ENCODE peak calls at places on chromosomes 4 and X, in seven cellular contexts. J, Z, Y, E, K, Q and W are unnamed samples. For H3K4me1, the result is how much of the 10 kb centered on the place peaks cover.

GRCh38 chr4:57071340-57071739 is 38.8 kb downstream of the IGFBP7 start:
- DNase-seq in Q (peak), E (peak), J (no peak), K (no peak), Y (no peak), Z (no peak), W (peak)

GRCh38 chr4:158428242-158428641 is 93.4 kb upstream of the RXFP1 start:
- DNase-seq in Q (no peak), Y (no peak), Z (no peak), E (peak), J (no peak), K (no peak), W (peak)

GRCh38 chr4:163922302-163922701 is 427.8 kb downstream of the TMA16 start:
- DNase-seq in K (no peak), E (peak), Z (no peak), J (no peak), Y (no peak), Q (no peak), W (no peak)

GRCh38 chr4:79906306-79906705 is 166.7 kb downstream of the ANTXR2 start:
- DNase-seq in E (no peak), K (no peak), Q (no peak), Z (no peak), Y (no peak), J (no peak), W (no peak)

GRCh38 chrX:132924426-132924825 is 34.0 kb downstream of the HS6ST2 start:
- DNase-seq in E (no peak), Z (no peak), J (no peak), K (no peak), Q (no peak), Y (no peak), W (no peak)

GRCh38 chr4:151169223-151169622 is 69.8 kb downstream of the RPS3A start:
- DNase-seq in J (no peak), Z (peak), K (no peak), Q (peak), E (peak), Y (no peak), W (peak)

GRCh38 chr4:19005211-19005610 is 983.7 kb upstream of the LCORL start:
- DNase-seq in J (no peak), Z (no peak), Q (no peak), E (peak), K (no peak), Y (no peak), W (peak)

GRCh38 chrX:124388562-124388961 is 42.2 kb downstream of the SH2D1A start:
- DNase-seq in K (peak), Y (no peak), E (peak), J (peak), Z (no peak), Q (peak), W (peak)

GRCh38 chrX:107562482-107562881 is 65.8 kb upstream of the PRPS1 start:
- DNase-seq in E (peak), J (no peak), K (no peak), Q (no peak), Z (no peak), Y (no peak), W (peak)

GRCh38 chrX:39613508-39613921 is 484.2 kb downstream of the BCOR start:
- DNase-seq in Y (no peak), Q (peak), K (no peak), J (peak), E (no peak), Z (no peak), W (peak)

GRCh38 chr4:159105063-159105414 is 2.2 kb downstream of the RAPGEF2 start:
- DNase-seq in Z (no peak), J (no peak), E (peak), Q (no peak), K (no peak), Y (no peak), W (no peak)

GRCh38 chrX:133594156-133594555 is 178.9 kb upstream of the GPC4 start:
- DNase-seq in J (no peak), Q (no peak), Z (no peak), Y (no peak), K (no peak), E (no peak), W (no peak)

GRCh38 chr4:131509521-131509920 is 1639.6 kb upstream of the PCDH10 start:
- DNase-seq in Q (no peak), Y (no peak), E (peak), K (no peak), Z (no peak), J (no peak), W (no peak)

GRCh38 chrX:7514871-7515599 is 327.9 kb upstream of the VCX start:
- DNase-seq in Z (peak), Y (no peak), E (no peak), K (no peak), Q (no peak), J (no peak), W (no peak)

GRCh38 chrX:73842541-73843234 is 279.7 kb downstream of the CHIC1 start:
- DNase-seq in K (no peak), J (no peak), Y (no peak), E (no peak), Z (no peak), Q (no peak), W (no peak)

GRCh38 chr4:6327220-6327917 is 57.7 kb downstream of the WFS1 start:
- DNase-seq in Z (peak), Y (peak), J (peak), Q (peak), E (peak), K (peak), W (peak)

GRCh38 chrX:37860731-37861130 is 13.4 kb upstream of the DYNLT3 start:
- DNase-seq in Z (no peak), Q (no peak), J (no peak), Y (no peak), E (no peak), K (no peak), W (peak)

GRCh38 chr4:105474110-105474518 is 252 bp upstream of the PPA2 start:
- DNase-seq in K (peak), E (peak), Q (no peak), Y (no peak), J (peak), Z (peak), W (no peak)

GRCh38 chr4:115844180-115844579 is 730.8 kb upstream of the NDST4 start:
- DNase-seq in Q (no peak), Z (no peak), Y (no peak), E (no peak), K (no peak), J (no peak), W (no peak)

GRCh38 chr4:84796388-84796787 is 170.1 kb downstream of the WDFY3 start:
- DNase-seq in K (no peak), Q (no peak), E (no peak), Y (no peak), J (no peak), Z (no peak), W (no peak)

GRCh38 chr4:168979338-168979737 is 30.7 kb downstream of the CBR4 start:
- DNase-seq in E (no peak), Z (no peak), Y (no peak), Q (no peak), J (no peak), K (no peak), W (no peak)

GRCh38 chrX:9905288-9905687 is 61.9 kb upstream of the CLDN34 start:
- DNase-seq in K (no peak), E (peak), Z (no peak), Q (no peak), J (no peak), Y (no peak), W (peak)

GRCh38 chr4:26248647-26249046 is 72.2 kb upstream of the RBPJ start:
- DNase-seq in K (no peak), Q (peak), Z (no peak), J (no peak), E (peak), Y (no peak), W (no peak)

GRCh38 chr4:24210332-24210902 is 320.6 kb upstream of the PPARGC1A start:
- DNase-seq in Z (peak), Q (peak), E (peak), J (peak), Y (no peak), K (peak), W (no peak)

GRCh38 chrX:12349201-12349600 is 210.9 kb downstream of the FRMPD4 start:
- DNase-seq in Z (no peak), J (no peak), E (no peak), K (no peak), Q (no peak), Y (no peak), W (no peak)
- TF ChIP-seq CTCF in Z (no peak), J (no peak), E (no peak), K (no peak), Q (no peak), Y (no peak), W (no peak)

DNA sequence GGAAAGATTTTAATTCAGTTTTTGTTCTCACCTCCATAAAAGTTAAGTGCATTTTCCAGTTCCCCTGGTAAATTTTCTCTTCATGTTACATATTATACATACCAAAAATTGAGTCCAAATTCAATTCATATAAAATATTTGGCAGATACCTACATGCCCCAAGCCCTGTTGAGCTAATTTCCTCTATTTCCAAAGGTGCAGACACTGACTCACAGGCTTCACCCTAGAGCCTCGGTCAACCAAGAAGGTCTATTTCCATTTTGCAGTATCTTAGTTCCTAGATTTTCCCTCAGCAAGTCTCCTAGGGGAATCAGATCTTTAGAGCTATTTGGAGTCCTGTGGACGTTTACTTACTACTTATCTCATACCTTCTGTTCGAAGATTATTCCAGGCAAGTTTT is 174.4 kb downstream of the TSPAN5 start:
- DNase-seq in E (no peak), Z (no peak), K (no peak), Y (no peak), Q (no peak), J (no peak), W (no peak)
- H3K4me1 ChIP-seq in E (under half), Z (under half), K (under half), Y (under half), Q (under half), J (under half), W (under half)

DNA sequence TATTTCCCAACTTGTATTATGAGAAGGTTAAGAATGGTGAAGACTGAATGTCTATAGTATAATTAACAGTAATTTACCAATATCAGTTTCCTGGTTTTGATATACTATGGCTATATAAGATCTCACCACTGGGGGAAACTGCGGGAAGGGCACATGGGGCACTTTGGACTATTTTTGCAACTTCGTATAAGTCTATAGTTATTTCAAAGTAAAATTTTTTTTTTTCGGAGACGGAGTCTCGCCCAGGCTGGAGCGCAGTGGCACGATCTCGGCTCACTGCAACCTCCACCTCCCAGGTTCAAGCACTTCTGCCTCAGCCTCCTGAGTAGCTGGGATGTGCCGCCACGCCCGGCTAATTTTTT is 46.1 kb downstream of the CXorf58 start:
- DNase-seq in E (no peak), Z (no peak), J (no peak), Y (no peak), Q (no peak), K (no peak), W (no peak)
- TF ChIP-seq CTCF in E (no peak), Z (no peak), J (no peak), Y (peak), Q (no peak), K (no peak), W (no peak)

DNA sequence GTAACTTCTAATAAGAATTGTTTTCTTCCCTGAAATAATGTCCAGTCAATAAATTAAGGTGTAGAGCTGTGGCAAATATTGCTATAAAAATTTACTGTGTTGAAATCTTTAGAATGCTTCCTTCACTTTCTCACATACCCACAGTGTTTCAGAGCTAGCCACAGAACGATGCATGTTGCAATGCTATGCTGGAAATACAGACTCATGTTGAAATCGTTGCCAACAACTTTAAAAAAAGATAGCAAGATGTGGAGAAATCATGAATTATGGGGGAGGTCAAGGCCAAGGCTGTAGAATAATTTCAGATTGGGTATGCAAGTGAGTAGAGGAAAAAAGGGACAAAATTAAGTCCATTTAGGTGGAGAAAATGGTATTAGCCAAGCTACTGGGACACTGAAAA is 204.8 kb downstream of the VEGFC start:
- DNase-seq in Z (no peak), K (no peak), Y (no peak), J (no peak), E (peak), Q (no peak), W (no peak)
- H3K4me1 ChIP-seq in Z (under half), K (under half), Y (under half), J (under half), E (under half), Q (under half), W (under half)

GRCh38 chr4:72919464-72919863 is 150.1 kb downstream of the COX18 start:
- DNase-seq in K (no peak), Q (no peak), Y (no peak), J (no peak), Z (no peak), E (no peak), W (no peak)

GRCh38 chr4:72924814-72925213 is 144.7 kb downstream of the COX18 start:
- DNase-seq in Q (no peak), E (no peak), Y (no peak), J (peak), Z (no peak), K (no peak), W (no peak)

GRCh38 chr4:72918362-72918761 is 151.2 kb downstream of the COX18 start:
- DNase-seq in K (no peak), E (no peak), Z (no peak), Y (no peak), J (no peak), Q (no peak), W (no peak)

DNA sequence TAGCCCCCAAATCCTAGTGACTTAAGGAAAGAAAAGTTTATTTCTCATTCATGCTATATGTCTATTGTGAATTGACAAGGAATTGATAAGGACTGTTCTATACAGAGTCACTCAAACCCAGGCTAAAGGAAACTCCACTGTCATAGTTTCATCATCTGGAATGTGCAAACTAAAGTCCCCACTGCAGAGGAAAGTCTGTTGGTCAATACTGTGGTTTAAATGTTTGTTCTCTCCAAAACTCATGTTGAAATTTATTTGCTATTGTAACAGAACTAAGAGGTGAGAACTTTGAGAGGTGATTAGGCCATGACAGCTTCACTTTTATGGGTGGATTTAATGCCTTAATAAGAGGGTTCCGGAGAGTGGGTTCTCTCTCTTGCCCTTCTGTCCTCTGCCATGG is 149.6 kb downstream of the COX18 start:
- DNase-seq in Z (no peak), E (no peak), Q (no peak), K (no peak), Y (no peak), J (no peak), W (peak)
- TF ChIP-seq CTCF in Z (no peak), E (no peak), Q (no peak), K (no peak), Y (no peak), J (no peak), W (no peak)

DNA sequence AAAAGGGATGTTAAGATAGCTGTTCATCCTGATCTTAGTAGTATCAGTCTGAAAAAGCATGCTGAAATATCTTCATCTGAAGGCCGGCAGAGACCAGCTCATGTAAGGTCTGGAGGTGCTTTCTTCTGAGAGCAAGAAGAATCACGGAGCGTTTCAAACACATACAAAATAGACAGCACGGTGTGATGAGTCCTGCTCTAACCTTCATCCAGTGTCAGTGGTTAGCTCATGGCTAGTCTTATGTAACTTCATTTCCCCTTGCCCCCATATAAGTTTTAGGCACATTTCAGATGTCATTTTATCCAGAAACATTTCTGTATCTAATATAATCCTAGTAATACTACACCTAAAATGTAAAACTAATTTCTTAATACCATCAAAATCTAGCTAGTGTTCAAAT is 27.8 kb downstream of the ADD1 start:
- DNase-seq in Q (no peak), Z (no peak), K (no peak), J (no peak), E (no peak), Y (no peak), W (no peak)
- H3K4me1 ChIP-seq in Q (half or more), Z (half or more), K (half or more), J (under half), E (under half), Y (under half), W (half or more)

DNA sequence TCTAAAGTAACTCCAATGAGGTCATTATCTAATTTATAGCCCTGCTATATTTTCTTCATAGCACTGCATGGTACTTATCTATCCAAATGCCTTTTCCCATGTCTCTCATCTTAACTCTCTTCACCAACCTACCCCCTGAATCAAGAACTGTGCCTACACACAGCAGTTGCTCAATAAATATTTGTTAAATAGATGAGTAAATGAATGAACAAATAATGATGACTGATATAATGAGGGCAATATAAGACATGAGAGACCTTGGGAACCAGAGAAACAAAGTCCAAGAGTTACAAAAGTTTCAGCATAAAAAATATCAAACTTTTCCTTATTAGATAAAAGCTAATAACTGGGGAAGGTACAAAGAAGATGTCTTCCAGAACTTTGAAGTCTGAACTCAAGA is 19.6 kb downstream of the CAMK2D start:
- DNase-seq in Y (no peak), Z (no peak), E (no peak), Q (no peak), K (no peak), J (no peak), W (no peak)
- TF ChIP-seq CTCF in Y (no peak), Z (no peak), E (no peak), Q (no peak), K (no peak), J (no peak), W (no peak)